ENCODE peak calls at places on chromosomes 3 and 15, in four cellular contexts. One of them, this sample, is unnamed.
A peak's percentile ranks its signal among the peaks of the same experiment; 100 is the strongest.

GRCh38 chr3:44865272-44866005 is 3.7 kb downstream of the TMEM42 start:
- DNase-seq in substantia nigra: no peak
- DNase-seq in stimulated activated CD4-positive, alpha-beta T cell treated with anti-CD3 and anti-CD28 coated beads, Interleukin-4, amount 100 ng/mL, for 24 hours: no peak
- DNase-seq in M059J: no peak
- DNase-seq in this sample: no peak

GRCh38 chr15:74988007-74988800 is 7.2 kb upstream of the SCAMP5 start:
- DNase-seq in substantia nigra: no peak
- DNase-seq in stimulated activated CD4-positive, alpha-beta T cell treated with anti-CD3 and anti-CD28 coated beads, Interleukin-4, amount 100 ng/mL, for 24 hours: peak; percentile 26
- DNase-seq in M059J: peak; percentile 67
- DNase-seq in this sample: no peak

GRCh38 chr3:41673643-41674042 is 288.3 kb downstream of the ULK4 start:
- DNase-seq in substantia nigra: no peak
- DNase-seq in stimulated activated CD4-positive, alpha-beta T cell treated with anti-CD3 and anti-CD28 coated beads, Interleukin-4, amount 100 ng/mL, for 24 hours: no peak
- DNase-seq in M059J: peak; percentile 30
- DNase-seq in this sample: no peak

GRCh38 chr15:57667171-57667924 is 39.2 kb upstream of the POLR2M start:
- DNase-seq in substantia nigra: no peak
- DNase-seq in stimulated activated CD4-positive, alpha-beta T cell treated with anti-CD3 and anti-CD28 coated beads, Interleukin-4, amount 100 ng/mL, for 24 hours: no peak
- DNase-seq in M059J: peak; percentile 68
- DNase-seq in this sample: no peak

GRCh38 chr3:73885862-73886261 is 261.1 kb upstream of the PDZRN3 start:
- DNase-seq in substantia nigra: no peak
- DNase-seq in stimulated activated CD4-positive, alpha-beta T cell treated with anti-CD3 and anti-CD28 coated beads, Interleukin-4, amount 100 ng/mL, for 24 hours: no peak
- DNase-seq in M059J: no peak
- DNase-seq in this sample: no peak

GRCh38 chr3:56125358-56126005 is 342.8 kb downstream of the ERC2 start:
- DNase-seq in substantia nigra: no peak
- DNase-seq in stimulated activated CD4-positive, alpha-beta T cell treated with anti-CD3 and anti-CD28 coated beads, Interleukin-4, amount 100 ng/mL, for 24 hours: no peak
- DNase-seq in M059J: peak; percentile 85
- DNase-seq in this sample: no peak

GRCh38 chr3:14913071-14913925 is 34.1 kb upstream of the NR2C2 start:
- DNase-seq in substantia nigra: no peak
- DNase-seq in stimulated activated CD4-positive, alpha-beta T cell treated with anti-CD3 and anti-CD28 coated beads, Interleukin-4, amount 100 ng/mL, for 24 hours: no peak
- DNase-seq in M059J: no peak
- DNase-seq in this sample: no peak

GRCh38 chr15:71440479-71441071 is 325.3 kb downstream of the THSD4 start:
- DNase-seq in substantia nigra: no peak
- DNase-seq in stimulated activated CD4-positive, alpha-beta T cell treated with anti-CD3 and anti-CD28 coated beads, Interleukin-4, amount 100 ng/mL, for 24 hours: no peak
- DNase-seq in M059J: peak; percentile 66
- DNase-seq in this sample: peak; percentile 18

GRCh38 chr15:93243573-93243972 is 154.6 kb upstream of the RGMA start:
- DNase-seq in substantia nigra: no peak
- DNase-seq in stimulated activated CD4-positive, alpha-beta T cell treated with anti-CD3 and anti-CD28 coated beads, Interleukin-4, amount 100 ng/mL, for 24 hours: no peak
- DNase-seq in M059J: no peak
- DNase-seq in this sample: no peak

GRCh38 chr3:122858373-122858772 is 63.5 kb downstream of the SLC49A4 start:
- DNase-seq in substantia nigra: no peak
- DNase-seq in stimulated activated CD4-positive, alpha-beta T cell treated with anti-CD3 and anti-CD28 coated beads, Interleukin-4, amount 100 ng/mL, for 24 hours: no peak
- DNase-seq in M059J: peak; percentile 25
- DNase-seq in this sample: no peak